ENCODE peak calls at places on chromosomes 6 and 20, in seven cellular contexts. Q is kidney epithelial cell, Y is tibial artery, Z is Panc1, G is fibroblast of the aortic adventitia, J is PC-3, S is esophagus squamous epithelium. R is an unnamed sample.

GRCh38 chr6:12001004-12001705 is 11.0 kb upstream of the HIVEP1 start:
- DNase-seq in Q (no peak), Y (peak; percentile 68), Z (no peak), G (peak; percentile 47), J (no peak), S (no peak), R (no peak)

GRCh38 chr6:3731700-3732099 is 19.8 kb downstream of the PXDC1 start:
- DNase-seq in Q (no peak), Y (peak; percentile 19), Z (no peak), G (no peak), J (peak; percentile 13), S (no peak), R (no peak)

GRCh38 chr20:14617123-14617522 is 279.7 kb upstream of the FLRT3 start:
- DNase-seq in Q (peak; percentile 65), Y (no peak), Z (no peak), G (no peak), J (peak; percentile 52), S (no peak), R (no peak)

GRCh38 chr20:50048420-50049166 is 64.4 kb downstream of the UBE2V1 start:
- DNase-seq in Q (no peak), Y (no peak), Z (no peak), G (no peak), J (no peak), S (no peak), R (peak; percentile 76)

GRCh38 chr6:11632795-11633511 is 95.4 kb downstream of the TMEM170B start:
- DNase-seq in Q (no peak), Y (no peak), Z (no peak), G (peak; percentile 33), J (peak; percentile 44), S (no peak), R (no peak)

GRCh38 chr6:12490904-12491571 is 200.9 kb downstream of the EDN1 start:
- DNase-seq in Q (peak; percentile 56), Y (no peak), Z (no peak), G (peak; percentile 98), J (peak; percentile 94), S (no peak), R (no peak)

GRCh38 chr20:58048096-58048702 is 180.3 kb downstream of the ANKRD60 start:
- DNase-seq in Q (peak; percentile 10), Y (no peak), Z (no peak), G (peak; percentile 44), J (peak; percentile 75), S (no peak), R (no peak)

GRCh38 chr6:15855311-15855710 is 192.5 kb upstream of the DTNBP1 start:
- DNase-seq in Q (no peak), Y (no peak), Z (no peak), G (no peak), J (no peak), S (no peak), R (no peak)

GRCh38 chr6:39263299-39264037 is 34.2 kb upstream of the KCNK5 start:
- DNase-seq in Q (no peak), Y (no peak), Z (no peak), G (no peak), J (peak; percentile 49), S (no peak), R (no peak)

GRCh38 chr6:36139431-36139830 is 9.1 kb downstream of the MAPK13 start:
- DNase-seq in Q (no peak), Y (no peak), Z (no peak), G (no peak), J (no peak), S (no peak), R (no peak)
- TF ChIP-seq CTCF in Q (peak; percentile 25), Y (no peak), Z (no peak), G (no peak), J (peak; percentile 41), S (peak; percentile 13), R (no peak)

GRCh38 chr20:16317445-16318362 is 255.5 kb downstream of the KIF16B start:
- DNase-seq in Q (no peak), Y (no peak), Z (no peak), G (no peak), J (no peak), S (no peak), R (no peak)
- TF ChIP-seq CTCF in Q (no peak), Y (no peak), Z (no peak), G (no peak), J (no peak), S (no peak), R (no peak)

GRCh38 chr20:22977047-22977785 is 57.9 kb upstream of the SSTR4 start:
- DNase-seq in Q (no peak), Y (no peak), Z (no peak), G (no peak), J (no peak), S (no peak), R (no peak)

DNA sequence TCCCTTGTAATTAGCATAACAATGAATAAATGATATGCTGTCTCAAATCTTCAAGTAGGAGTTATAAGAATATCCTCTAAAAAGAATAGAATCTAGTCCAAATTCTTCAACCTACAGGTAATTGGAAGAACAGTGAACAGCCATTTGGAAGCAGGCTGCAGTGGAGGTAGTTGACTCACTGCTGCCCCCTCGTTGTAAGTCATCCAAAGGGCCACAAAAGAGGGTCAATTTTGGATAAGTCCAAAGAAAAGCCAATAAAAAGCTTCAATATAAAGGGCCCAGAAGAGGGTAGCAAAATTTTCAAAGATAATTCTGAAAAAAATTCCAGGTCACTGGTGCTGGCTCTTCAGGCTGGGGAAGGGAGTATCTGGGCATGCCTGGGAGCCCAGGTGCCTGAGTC is 60.8 kb upstream of the SSTR4 start:
- DNase-seq in Q (no peak), Y (no peak), Z (no peak), G (peak; percentile 17), J (peak; percentile 48), S (no peak), R (no peak)
- TF ChIP-seq CTCF in Q (peak; percentile 28), Y (no peak), Z (peak; percentile 33), G (peak; percentile 38), J (peak; percentile 79), S (peak; percentile 45), R (no peak)

GRCh38 chr6:125952764-125953501 is 3.6 kb upstream of the HINT3 start:
- DNase-seq in Q (no peak), Y (no peak), Z (no peak), G (peak; percentile 52), J (peak; percentile 23), S (no peak), R (no peak)
- TF ChIP-seq CTCF in Q (peak; percentile 34), Y (no peak), Z (peak; percentile 67), G (peak; percentile 49), J (peak; percentile 39), S (peak; percentile 18), R (no peak)

GRCh38 chr20:46312075-46312944 is 4.0 kb upstream of the CDH22 start:
- DNase-seq in Q (no peak), Y (no peak), Z (no peak), G (no peak), J (no peak), S (no peak), R (no peak)
- TF ChIP-seq CTCF in Q (no peak), Y (no peak), Z (no peak), G (no peak), J (no peak), S (no peak), R (no peak)

DNA sequence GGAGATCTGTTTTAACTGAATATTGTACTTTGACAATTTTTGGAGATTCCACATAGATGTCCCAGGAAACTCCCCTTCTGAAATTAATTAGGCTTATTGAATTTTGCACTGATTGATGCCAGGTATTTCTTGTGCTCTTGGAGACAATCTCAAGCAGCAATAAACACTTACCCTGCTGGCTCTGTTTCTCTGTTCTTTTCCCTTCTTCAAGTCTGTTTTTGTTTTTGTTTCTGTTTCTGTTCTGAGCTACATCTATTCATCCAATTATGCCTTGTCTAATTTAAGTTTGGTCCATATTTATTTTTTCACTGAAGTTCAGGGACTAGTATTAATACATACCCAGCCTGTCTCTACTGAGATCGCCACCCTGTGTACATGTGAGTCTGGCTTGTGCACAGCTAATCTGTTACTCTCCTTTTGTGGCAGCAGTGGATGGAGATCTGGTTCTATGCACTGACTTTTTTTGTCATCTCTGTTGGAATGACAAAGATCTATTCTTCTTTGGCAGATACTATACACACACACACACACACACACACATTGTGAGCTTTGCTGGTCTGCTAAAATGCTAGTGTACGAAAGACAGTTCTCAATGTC is 51.9 kb downstream of the IL22RA2 start:
- DNase-seq in Q (no peak), Y (no peak), Z (no peak), G (no peak), J (no peak), S (no peak), R (no peak)
- TF ChIP-seq CTCF in Q (no peak), Y (no peak), Z (no peak), G (no peak), J (no peak), S (no peak), R (no peak)

GRCh38 chr6:149860513-149860833 is 3.7 kb downstream of the LRP11 start:
- DNase-seq in Q (no peak), Y (no peak), Z (no peak), G (no peak), J (no peak), S (no peak), R (no peak)

GRCh38 chr6:149861603-149862423 is 2.3 kb downstream of the LRP11 start:
- DNase-seq in Q (no peak), Y (no peak), Z (no peak), G (no peak), J (no peak), S (no peak), R (no peak)

GRCh38 chr6:149859938-149860337 is 4.2 kb downstream of the LRP11 start:
- DNase-seq in Q (no peak), Y (no peak), Z (no peak), G (no peak), J (no peak), S (no peak), R (no peak)

GRCh38 chr6:149859368-149859767 is 4.8 kb downstream of the LRP11 start:
- DNase-seq in Q (no peak), Y (no peak), Z (no peak), G (peak; percentile 62), J (no peak), S (no peak), R (no peak)

DNA sequence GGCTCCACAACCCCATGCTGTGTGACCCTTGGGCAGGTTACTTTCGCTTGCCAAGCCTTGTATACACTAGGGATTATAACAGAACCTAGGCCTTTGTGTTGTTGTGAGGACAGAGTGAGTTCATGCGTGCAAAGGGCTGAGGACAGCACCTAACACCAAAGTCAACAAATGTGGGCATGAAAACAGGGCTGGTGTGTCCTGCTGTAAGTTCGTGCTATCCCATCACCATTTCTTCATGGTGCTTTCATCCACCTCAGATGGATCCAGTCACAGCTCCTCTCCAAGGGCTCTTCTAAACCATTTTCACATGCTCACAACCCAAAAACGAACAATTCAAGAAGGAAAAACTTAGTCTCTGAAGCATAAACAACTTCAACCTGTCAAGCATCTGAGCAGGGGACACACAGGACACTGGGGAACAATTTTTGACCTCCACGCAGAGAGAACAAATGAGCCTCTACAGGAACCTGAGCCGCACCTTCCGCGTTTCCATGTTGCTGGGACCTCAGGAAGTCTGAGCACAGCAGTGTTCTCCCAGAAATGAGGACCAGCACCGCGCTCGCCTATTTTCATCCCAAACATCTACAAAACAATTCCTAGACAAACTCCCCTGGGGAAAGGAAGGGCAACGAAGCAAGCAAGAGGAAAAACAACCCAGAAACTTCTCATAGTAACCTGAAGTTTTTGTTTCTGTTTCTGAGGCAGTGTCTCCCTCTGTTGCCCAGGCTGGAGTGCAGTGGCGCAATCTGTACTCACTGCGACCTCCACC is 3.1 kb downstream of the LRP11 start:
- DNase-seq in Q (no peak), Y (no peak), Z (no peak), G (no peak), J (no peak), S (no peak), R (no peak)
- TF ChIP-seq CTCF in Q (no peak), Y (no peak), Z (peak; percentile 74), G (no peak), J (peak; percentile 35), S (peak; percentile 8), R (no peak)

R was measured in natural killer cell.